ENCODE peak calls at places on chromosome 19, in nine cellular contexts. W is foreskin keratinocyte, T is heart left ventricle, E is SJSA1, V is left lung, O is tibial nerve, D is brain microvascular endothelial cell, U is esophagus squamous epithelium, F is gastrocnemius medialis. Q is an unnamed sample.

GRCh38 chr19:32387701-32388392 is 17.7 kb upstream of the DPY19L3 start:
- DNase-seq in W (no peak), T (no peak), E (no peak), V (no peak), O (no peak), D (peak), U (no peak), F (no peak), Q (no peak)

GRCh38 chr19:55494172-55494761 is 6.0 kb downstream of the SSC5D start:
- DNase-seq in W (no peak), T (peak), E (no peak), V (peak), O (no peak), D (peak), U (no peak), F (no peak), Q (no peak)

GRCh38 chr19:23762884-23763711 is 4.4 kb upstream of the ZNF681 start:
- DNase-seq in W (peak), T (peak), E (peak), V (peak), O (no peak), D (peak), U (peak), F (peak), Q (peak)

GRCh38 chr19:54477650-54478049 is 4.6 kb upstream of the CDC42EP5 start:
- DNase-seq in W (no peak), T (no peak), E (no peak), V (no peak), O (no peak), D (no peak), U (no peak), F (no peak), Q (no peak)

GRCh38 chr19:47512183-47512947 is 2.5 kb downstream of the NAPA start:
- DNase-seq in W (no peak), T (no peak), E (no peak), V (no peak), O (peak), D (no peak), U (no peak), F (no peak), Q (no peak)

GRCh38 chr19:5644051-5644450 is 21.2 kb downstream of the SAFB start:
- DNase-seq in W (no peak), T (no peak), E (no peak), V (no peak), O (no peak), D (no peak), U (no peak), F (no peak), Q (no peak)

GRCh38 chr19:54172764-54173699 is at the start of gene TMC4:
- DNase-seq in W (peak), T (no peak), E (no peak), V (peak), O (no peak), D (no peak), U (no peak), F (no peak), Q (peak)

GRCh38 chr19:46133101-46133627 is 8.7 kb upstream of the IGFL3 start:
- DNase-seq in W (peak), T (peak), E (peak), V (no peak), O (peak), D (peak), U (no peak), F (peak), Q (no peak)

GRCh38 chr19:50531171-50531612 is 17.5 kb upstream of the ASPDH start:
- DNase-seq in W (no peak), T (no peak), E (no peak), V (no peak), O (no peak), D (no peak), U (no peak), F (no peak), Q (no peak)

GRCh38 chr19:40056505-40056904 is 474 bp upstream of the ZNF780B start:
- DNase-seq in W (no peak), T (no peak), E (no peak), V (no peak), O (no peak), D (no peak), U (no peak), F (no peak), Q (no peak)
- H3K27ac ChIP-seq in W (no peak), T (peak), E (no peak), V (no peak), O (peak), D (no peak), U (peak), F (peak), Q (peak)

GRCh38 chr19:38323276-38323675 is 3.6 kb downstream of the KCNK6 start:
- DNase-seq in W (no peak), T (no peak), E (no peak), V (no peak), O (no peak), D (no peak), U (no peak), F (no peak), Q (no peak)

GRCh38 chr19:38321646-38322323 is 2.1 kb downstream of the KCNK6 start:
- DNase-seq in W (peak), T (peak), E (no peak), V (no peak), O (no peak), D (no peak), U (no peak), F (no peak), Q (no peak)

GRCh38 chr19:38318595-38319142 is 976 bp upstream of the KCNK6 start:
- DNase-seq in W (no peak), T (peak), E (no peak), V (no peak), O (no peak), D (no peak), U (no peak), F (no peak), Q (no peak)

GRCh38 chr19:38319421-38320258 is at the start of gene KCNK6:
- DNase-seq in W (peak), T (peak), E (peak), V (peak), O (peak), D (no peak), U (no peak), F (no peak), Q (peak)

GRCh38 chr19:38320969-38321339 is 1.3 kb downstream of the KCNK6 start:
- DNase-seq in W (no peak), T (no peak), E (no peak), V (no peak), O (no peak), D (no peak), U (no peak), F (no peak), Q (no peak)
- H3K27ac ChIP-seq in W (no peak), T (peak), E (no peak), V (peak), O (peak), D (no peak), U (peak), F (no peak), Q (peak)

GRCh38 chr19:52171321-52172169 is at the start of gene ZNF836:
- DNase-seq in W (peak), T (peak), E (peak), V (peak), O (peak), D (peak), U (peak), F (peak), Q (peak)

GRCh38 chr19:52170304-52170703 is 1.1 kb downstream of the ZNF836 start:
- DNase-seq in W (no peak), T (no peak), E (peak), V (no peak), O (no peak), D (no peak), U (no peak), F (no peak), Q (peak)

GRCh38 chr19:52172347-52172746 is 926 bp upstream of the ZNF836 start:
- DNase-seq in W (no peak), T (no peak), E (no peak), V (no peak), O (no peak), D (no peak), U (no peak), F (no peak), Q (no peak)

GRCh38 chr19:52176574-52176973 is 5.2 kb upstream of the ZNF836 start:
- DNase-seq in W (no peak), T (no peak), E (no peak), V (no peak), O (no peak), D (no peak), U (no peak), F (no peak), Q (no peak)

GRCh38 chr19:52170863-52171320 is 529 bp downstream of the ZNF836 start:
- DNase-seq in W (no peak), T (peak), E (no peak), V (peak), O (no peak), D (no peak), U (no peak), F (no peak), Q (no peak)
- H3K27ac ChIP-seq in W (peak), T (peak), E (peak), V (peak), O (peak), D (no peak), U (peak), F (peak), Q (peak)

GRCh38 chr19:7480975-7481265 is 7.9 kb downstream of the PEX11G start:
- DNase-seq in W (no peak), T (no peak), E (no peak), V (no peak), O (no peak), D (no peak), U (no peak), F (peak), Q (no peak)
- H3K27ac ChIP-seq in W (no peak), T (no peak), E (no peak), V (peak), O (no peak), D (no peak), U (no peak), F (peak), Q (no peak)

GRCh38 chr19:58563823-58564222 is 5.4 kb upstream of the UBE2M start:
- DNase-seq in W (no peak), T (peak), E (no peak), V (no peak), O (no peak), D (no peak), U (no peak), F (no peak), Q (no peak)

GRCh38 chr19:58563034-58563573 is 4.7 kb upstream of the UBE2M start:
- DNase-seq in W (no peak), T (peak), E (no peak), V (no peak), O (no peak), D (no peak), U (no peak), F (no peak), Q (no peak)

GRCh38 chr19:58561373-58562125 is 3.1 kb upstream of the UBE2M start:
- DNase-seq in W (no peak), T (no peak), E (no peak), V (no peak), O (no peak), D (no peak), U (no peak), F (no peak), Q (no peak)

GRCh38 chr19:58560921-58561320 is 2.5 kb upstream of the UBE2M start:
- DNase-seq in W (no peak), T (no peak), E (no peak), V (peak), O (no peak), D (no peak), U (no peak), F (no peak), Q (no peak)

GRCh38 chr19:58562126-58563033 is 4.0 kb upstream of the UBE2M start:
- DNase-seq in W (peak), T (peak), E (no peak), V (peak), O (no peak), D (no peak), U (no peak), F (no peak), Q (no peak)
- H3K27ac ChIP-seq in W (no peak), T (peak), E (no peak), V (peak), O (no peak), D (no peak), U (peak), F (peak), Q (peak)

GRCh38 chr19:44968670-44969069 is 13.5 kb downstream of the CLPTM1 start:
- DNase-seq in W (no peak), T (no peak), E (no peak), V (no peak), O (no peak), D (no peak), U (no peak), F (no peak), Q (no peak)
- H3K27ac ChIP-seq in W (no peak), T (no peak), E (no peak), V (no peak), O (no peak), D (no peak), U (no peak), F (no peak), Q (no peak)

GRCh38 chr19:16402076-16402475 is 69.7 kb downstream of the EPS15L1 start:
- DNase-seq in W (no peak), T (no peak), E (no peak), V (no peak), O (no peak), D (no peak), U (no peak), F (no peak), Q (no peak)

GRCh38 chr19:16397791-16398529 is 73.3 kb downstream of the KLF2 start:
- DNase-seq in W (no peak), T (no peak), E (peak), V (no peak), O (peak), D (no peak), U (no peak), F (no peak), Q (no peak)

GRCh38 chr19:16398530-16399241 is 73.1 kb downstream of the EPS15L1 start:
- DNase-seq in W (no peak), T (no peak), E (peak), V (no peak), O (no peak), D (no peak), U (no peak), F (no peak), Q (no peak)

GRCh38 chr19:16403151-16403977 is 68.4 kb downstream of the EPS15L1 start:
- DNase-seq in W (no peak), T (no peak), E (no peak), V (no peak), O (peak), D (no peak), U (no peak), F (no peak), Q (no peak)

DNA sequence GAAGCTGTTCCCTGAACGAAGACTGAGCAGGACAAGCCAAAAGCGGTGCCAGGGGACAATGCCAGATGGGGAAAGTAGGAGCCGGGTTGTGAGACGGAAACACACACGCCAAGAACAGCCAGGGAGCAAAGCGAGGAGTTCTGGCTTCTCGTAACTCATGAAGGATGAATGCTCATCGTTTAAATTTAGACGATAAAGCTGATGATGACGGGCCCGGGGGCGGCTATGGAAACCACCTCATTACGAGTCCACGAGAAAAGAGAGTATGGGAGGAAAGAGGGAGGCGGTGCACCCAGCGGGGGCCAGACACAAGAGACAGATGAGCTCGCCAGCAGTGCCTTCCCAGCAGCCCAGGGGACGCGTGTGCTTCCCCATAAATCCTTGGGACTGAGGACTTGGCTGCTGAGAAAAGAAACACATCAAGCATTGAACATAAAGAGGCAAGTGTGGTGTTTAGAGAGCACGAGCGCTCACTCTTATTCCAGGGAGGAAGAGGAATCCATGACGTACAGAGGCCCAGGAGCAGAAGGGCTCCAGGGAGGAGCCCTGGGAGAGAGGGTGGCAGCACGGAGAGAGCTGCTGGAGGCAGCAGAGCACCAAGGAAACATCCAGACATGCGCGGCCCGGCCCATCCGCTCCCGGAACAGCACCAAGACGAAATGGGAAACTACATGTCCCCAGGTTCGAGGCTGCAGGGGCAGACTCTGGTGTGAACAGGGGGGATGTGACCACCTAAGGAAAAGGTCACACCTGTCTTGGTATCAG is 70.7 kb downstream of the EPS15L1 start:
- DNase-seq in W (no peak), T (no peak), E (no peak), V (no peak), O (no peak), D (no peak), U (no peak), F (peak), Q (no peak)
- H3K27ac ChIP-seq in W (no peak), T (peak), E (no peak), V (no peak), O (peak), D (no peak), U (peak), F (peak), Q (no peak)

Q was measured in CD4-positive, CD25-positive, alpha-beta regulatory T cell.